ENCODE peak calls at places on chromosomes 12 and 14, in five cellular contexts. R is DND-41, B is IMR-90, C is mammary epithelial cell, P is endothelial cell of umbilical vein. H is an unnamed sample. For H3K27me3, the result is how much of the 10 kb centered on the place peaks cover.

GRCh38 chr14:99604766-99605298 is 825 bp upstream of the CCDC85C start:
- DNase-seq in R (no peak), B (peak), C (peak), P (peak), H (no peak)

GRCh38 chr14:63563370-63564026 is 20.3 kb upstream of the PPP2R5E start:
- DNase-seq in R (no peak), B (peak), C (peak), P (peak), H (no peak)

GRCh38 chr12:108730337-108731104 is 797 bp downstream of the CORO1C start:
- DNase-seq in R (peak), B (peak), C (peak), P (peak), H (peak)

GRCh38 chr14:97218336-97218712 is 421.1 kb downstream of the VRK1 start:
- DNase-seq in R (peak), B (no peak), C (no peak), P (no peak), H (no peak)

GRCh38 chr12:8664228-8664963 is 1.8 kb upstream of the MFAP5 start:
- DNase-seq in R (no peak), B (no peak), C (no peak), P (no peak), H (no peak)

GRCh38 chr12:116426391-116427136 is 132.6 kb upstream of the MAP1LC3B2 start:
- DNase-seq in R (no peak), B (peak), C (peak), P (peak), H (no peak)

GRCh38 chr14:33598582-33598981 is 352.3 kb downstream of the EGLN3 start:
- DNase-seq in R (no peak), B (no peak), C (no peak), P (no peak), H (no peak)

GRCh38 chr14:31660191-31660590 is 99.0 kb downstream of the NUBPL start:
- DNase-seq in R (no peak), B (no peak), C (no peak), P (no peak), H (peak)

GRCh38 chr12:2231956-2232355 is 179.2 kb downstream of the CACNA1C start:
- DNase-seq in R (no peak), B (no peak), C (no peak), P (no peak), H (no peak)

GRCh38 chr12:92046557-92046956 is 99.1 kb downstream of the BTG1 start:
- DNase-seq in R (no peak), B (no peak), C (no peak), P (no peak), H (no peak)

GRCh38 chr12:1878695-1879094 is 39.8 kb downstream of the CACNA2D4 start:
- DNase-seq in R (no peak), B (no peak), C (no peak), P (no peak), H (no peak)

GRCh38 chr12:63894132-63894531 is 49.6 kb downstream of the SRGAP1 start:
- DNase-seq in R (no peak), B (no peak), C (no peak), P (no peak), H (no peak)

GRCh38 chr12:52013626-52014310 is 7.0 kb downstream of the TAMALIN start:
- DNase-seq in R (no peak), B (no peak), C (no peak), P (no peak), H (no peak)
- H3K4me2 ChIP-seq in R (no peak), B (no peak), C (no peak), P (no peak), H (no peak)

DNA sequence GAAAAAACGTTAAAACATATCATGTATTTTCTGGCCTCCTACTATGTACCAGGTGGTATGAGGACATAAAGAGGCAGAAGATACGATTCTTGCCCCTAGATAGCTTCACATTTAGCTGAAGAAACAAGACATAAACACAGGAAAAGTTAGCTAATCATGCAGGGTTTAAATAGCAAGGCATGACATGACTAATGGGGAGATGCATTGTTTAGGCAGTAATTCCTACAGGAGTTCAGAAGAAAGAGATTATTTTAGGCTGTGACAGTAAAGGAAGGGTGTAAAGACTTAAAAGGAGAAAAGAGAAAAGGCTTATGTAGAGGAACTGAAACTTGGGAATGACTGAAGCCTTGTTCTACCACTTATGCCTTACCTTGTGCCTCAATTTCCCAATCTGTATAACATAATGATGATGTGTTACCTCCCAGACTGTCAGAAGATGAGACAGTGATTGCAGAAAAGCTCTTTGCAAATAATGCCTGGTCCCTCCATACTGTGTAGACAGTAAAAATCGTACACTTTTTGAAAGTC is 44.4 kb downstream of the PRKCH start:
- DNase-seq in R (no peak), B (no peak), C (no peak), P (peak), H (no peak)
- H2AFZ ChIP-seq in R (no peak), B (no peak), C (no peak), P (no peak), H (no peak)

GRCh38 chr14:100671906-100672305 is 54.8 kb upstream of the DLK1 start:
- DNase-seq in R (no peak), B (no peak), C (no peak), P (no peak), H (no peak)

GRCh38 chr14:100674428-100674827 is 52.3 kb upstream of the DLK1 start:
- DNase-seq in R (no peak), B (no peak), C (no peak), P (no peak), H (no peak)

GRCh38 chr14:100674897-100675618 is 51.6 kb upstream of the DLK1 start:
- DNase-seq in R (no peak), B (no peak), C (no peak), P (no peak), H (no peak)

GRCh38 chr14:100673085-100673806 is 53.4 kb upstream of the DLK1 start:
- DNase-seq in R (peak), B (no peak), C (no peak), P (no peak), H (no peak)

GRCh38 chr14:100673807-100674154 is 52.9 kb upstream of the DLK1 start:
- DNase-seq in R (no peak), B (no peak), C (no peak), P (no peak), H (no peak)
- H3K27me3 ChIP-seq in R (half or more), B (under half), C (under half), P (under half), H (under half)

GRCh38 chr14:68401855-68402254 is 391.0 kb downstream of the ZFP36L1 start:
- DNase-seq in R (no peak), B (no peak), C (no peak), P (no peak), H (no peak)
- H3K4me2 ChIP-seq in R (no peak), B (no peak), C (peak), P (no peak), H (no peak)

GRCh38 chr12:26318661-26319068 is 123.3 kb downstream of the SSPN start:
- DNase-seq in R (no peak), B (peak), C (peak), P (peak), H (peak)
- H2AFZ ChIP-seq in R (no peak), B (peak), C (peak), P (peak), H (no peak)

DNA sequence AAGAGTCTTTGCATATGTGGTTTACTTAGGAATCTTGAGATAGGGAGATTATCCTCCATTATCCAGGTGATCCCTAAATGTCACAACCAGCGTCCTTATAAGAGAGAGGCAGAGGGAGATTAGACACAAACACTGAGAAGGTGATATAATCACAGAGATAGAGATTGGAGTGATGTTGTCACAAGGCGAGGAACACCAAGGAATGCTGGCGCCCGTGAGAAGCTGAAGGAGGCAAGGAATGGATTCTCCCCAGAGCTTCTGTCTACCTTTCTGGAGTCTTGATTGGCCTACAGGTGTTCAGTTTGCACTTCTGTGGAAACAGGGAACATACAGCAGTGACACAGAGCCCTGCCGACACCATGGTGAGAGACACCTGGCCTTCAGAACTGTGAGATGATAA is 101.6 kb downstream of the ANO4 start:
- DNase-seq in R (no peak), B (no peak), C (no peak), P (no peak), H (no peak)
- H3K27me3 ChIP-seq in R (under half), B (under half), C (under half), P (under half), H (under half)

DNA sequence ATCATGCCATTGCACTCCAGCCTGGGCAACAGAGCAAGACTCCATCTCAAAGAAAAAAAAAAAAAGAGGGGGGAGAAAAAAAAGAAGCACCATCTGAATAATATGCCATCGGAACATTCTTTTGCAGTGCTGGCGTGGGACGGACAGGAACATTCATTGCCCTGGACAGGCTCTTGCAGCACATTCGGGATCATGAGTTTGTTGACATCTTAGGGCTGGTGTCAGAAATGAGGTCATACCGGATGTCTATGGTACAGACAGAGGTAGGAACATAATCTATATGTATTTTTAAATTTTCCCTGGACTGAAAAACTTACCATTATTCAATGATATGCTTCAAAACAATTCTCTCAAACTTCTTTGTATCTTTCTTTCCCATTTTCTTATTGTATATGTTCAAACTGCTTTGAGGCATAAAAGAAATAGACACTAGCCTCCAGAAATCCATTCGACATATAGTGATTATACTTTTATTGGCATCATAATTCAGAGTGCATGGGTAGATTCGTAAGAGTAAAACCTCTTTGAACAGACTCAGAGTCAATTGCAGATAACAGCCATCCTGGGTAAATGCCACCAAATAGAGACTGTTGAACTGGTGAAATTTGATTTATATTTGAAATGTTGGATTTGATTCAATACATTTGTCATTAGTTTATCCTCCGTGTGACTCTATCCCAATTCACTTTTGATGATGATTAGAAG is 199.7 kb downstream of the EPS8 start:
- DNase-seq in R (no peak), B (no peak), C (no peak), P (no peak), H (no peak)
- H3K4me2 ChIP-seq in R (no peak), B (no peak), C (peak), P (no peak), H (no peak)